ENCODE peak calls at places on chromosome 4, in eight cellular contexts. T is EL, Q is WERI-Rb-1, G is fibroblast of the conjunctiva, I is glutamatergic neuron, Z is Ammon's horn, N is psoas muscle, M is foreskin keratinocyte. V is an unnamed sample.

GRCh38 chr4:119314356-119314755 is 7.6 kb downstream of the FABP2 start:
- DNase-seq in T (peak; percentile 45), Q (peak; percentile 38), G (peak; percentile 31), I (no peak), Z (peak; percentile 63), N (no peak), M (no peak), V (no peak)

GRCh38 chr4:168717852-168718251 is 221.0 kb downstream of the PALLD start:
- DNase-seq in T (no peak), Q (no peak), G (no peak), I (no peak), Z (no peak), N (no peak), M (no peak), V (peak; percentile 34)

GRCh38 chr4:94126669-94127068 is 81.0 kb upstream of the SMARCAD1 start:
- DNase-seq in T (no peak), Q (no peak), G (no peak), I (no peak), Z (peak; percentile 11), N (no peak), M (no peak), V (no peak)

GRCh38 chr4:113474017-113474416 is 287.5 kb downstream of the CAMK2D start:
- DNase-seq in T (peak; percentile 53), Q (no peak), G (peak; percentile 75), I (no peak), Z (no peak), N (no peak), M (peak; percentile 94), V (no peak)

GRCh38 chr4:76764251-76764650 is 133.7 kb downstream of the SOWAHB start:
- DNase-seq in T (peak; percentile 78), Q (no peak), G (no peak), I (no peak), Z (no peak), N (no peak), M (no peak), V (no peak)

GRCh38 chr4:17762705-17763104 is 18.7 kb downstream of the FAM184B start:
- DNase-seq in T (peak; percentile 23), Q (no peak), G (peak; percentile 27), I (no peak), Z (no peak), N (no peak), M (peak; percentile 52), V (no peak)

GRCh38 chr4:7261174-7261573 is 68.8 kb downstream of the SORCS2 start:
- DNase-seq in T (no peak), Q (no peak), G (no peak), I (no peak), Z (no peak), N (no peak), M (no peak), V (no peak)

GRCh38 chr4:87975466-87975865 is at the start of gene SPP1:
- DNase-seq in T (peak; percentile 45), Q (no peak), G (no peak), I (peak; percentile 51), Z (peak; percentile 93), N (no peak), M (no peak), V (no peak)

GRCh38 chr4:80266267-80266901 is at the start of gene FGF5:
- DNase-seq in T (peak; percentile 96), Q (peak; percentile 77), G (peak; percentile 67), I (peak; percentile 68), Z (peak; percentile 8), N (peak; percentile 54), M (peak; percentile 61), V (peak; percentile 56)

GRCh38 chr4:109412805-109413204 is 20.8 kb upstream of the SEC24B start:
- DNase-seq in T (no peak), Q (no peak), G (no peak), I (no peak), Z (no peak), N (no peak), M (no peak), V (no peak)

GRCh38 chr4:161894014-161894413 is 269.8 kb downstream of the FSTL5 start:
- DNase-seq in T (no peak), Q (no peak), G (no peak), I (no peak), Z (no peak), N (no peak), M (peak; percentile 39), V (no peak)

GRCh38 chr4:78483811-78484210 is 67.8 kb upstream of the ANXA3 start:
- DNase-seq in T (no peak), Q (no peak), G (no peak), I (no peak), Z (no peak), N (no peak), M (no peak), V (no peak)

GRCh38 chr4:38610844-38611550 is 53.0 kb upstream of the KLF3 start:
- DNase-seq in T (no peak), Q (no peak), G (no peak), I (no peak), Z (peak; percentile 57), N (no peak), M (no peak), V (peak; percentile 33)

GRCh38 chr4:10346023-10346422 is 111.2 kb downstream of the ZNF518B start:
- DNase-seq in T (peak; percentile 72), Q (no peak), G (no peak), I (no peak), Z (no peak), N (no peak), M (peak; percentile 90), V (no peak)

GRCh38 chr4:75126058-75126457 is 193.1 kb downstream of the PARM1 start:
- DNase-seq in T (no peak), Q (no peak), G (no peak), I (no peak), Z (no peak), N (no peak), M (no peak), V (no peak)

GRCh38 chr4:122481766-122482405 is 25.4 kb upstream of the IL2 start:
- DNase-seq in T (peak; percentile 28), Q (no peak), G (no peak), I (no peak), Z (no peak), N (no peak), M (no peak), V (no peak)

GRCh38 chr4:1872918-1873269 is 1.7 kb downstream of the NSD2 start:
- DNase-seq in T (peak; percentile 84), Q (no peak), G (peak; percentile 31), I (no peak), Z (no peak), N (no peak), M (peak; percentile 55), V (no peak)

GRCh38 chr4:37434469-37434868 is 189.9 kb downstream of the NWD2 start:
- DNase-seq in T (peak; percentile 3), Q (no peak), G (no peak), I (no peak), Z (no peak), N (no peak), M (no peak), V (no peak)

GRCh38 chr4:3246458-3247398 is 2.2 kb upstream of the MSANTD1 start:
- DNase-seq in T (no peak), Q (peak; percentile 55), G (no peak), I (no peak), Z (no peak), N (no peak), M (no peak), V (no peak)

GRCh38 chr4:1497189-1497801 is 91.1 kb upstream of the NKX1-1 start:
- DNase-seq in T (no peak), Q (no peak), G (no peak), I (no peak), Z (no peak), N (no peak), M (no peak), V (no peak)

GRCh38 chr4:149836546-149836945 is 20.9 kb upstream of the IQCM start:
- DNase-seq in T (peak; percentile 52), Q (no peak), G (no peak), I (no peak), Z (no peak), N (no peak), M (no peak), V (no peak)

GRCh38 chr4:180618396-180618795 is 1624.8 kb upstream of the TENM3 start:
- DNase-seq in T (no peak), Q (no peak), G (no peak), I (no peak), Z (no peak), N (no peak), M (no peak), V (no peak)

GRCh38 chr4:56658410-56659003 is 22.6 kb downstream of the HOPX start:
- DNase-seq in T (peak; percentile 23), Q (no peak), G (no peak), I (no peak), Z (no peak), N (no peak), M (peak; percentile 32), V (no peak)

GRCh38 chr4:104905546-104905945 is 241.1 kb upstream of the TET2 start:
- DNase-seq in T (no peak), Q (no peak), G (no peak), I (no peak), Z (no peak), N (no peak), M (no peak), V (no peak)

GRCh38 chr4:121140712-121141111 is 23.4 kb downstream of the TNIP3 start:
- DNase-seq in T (peak; percentile 76), Q (no peak), G (no peak), I (no peak), Z (no peak), N (no peak), M (no peak), V (no peak)

GRCh38 chr4:156654410-156654809 is 317.2 kb downstream of the PDGFC start:
- DNase-seq in T (no peak), Q (no peak), G (no peak), I (no peak), Z (no peak), N (no peak), M (no peak), V (no peak)

GRCh38 chr4:8710416-8710815 is 117.9 kb downstream of the CPZ start:
- DNase-seq in T (no peak), Q (no peak), G (no peak), I (no peak), Z (no peak), N (peak; percentile 26), M (no peak), V (no peak)

GRCh38 chr4:145302725-145303124 is 122.3 kb upstream of the OTUD4 start:
- DNase-seq in T (no peak), Q (no peak), G (no peak), I (no peak), Z (no peak), N (no peak), M (peak; percentile 44), V (no peak)

GRCh38 chr4:153341575-153342090 is 2.9 kb upstream of the MND1 start:
- DNase-seq in T (peak; percentile 57), Q (no peak), G (no peak), I (no peak), Z (no peak), N (no peak), M (no peak), V (no peak)

GRCh38 chr4:24856586-24856985 is 56.3 kb downstream of the CCDC149 start:
- DNase-seq in T (peak; percentile 91), Q (peak; percentile 89), G (no peak), I (peak; percentile 83), Z (no peak), N (no peak), M (no peak), V (no peak)

GRCh38 chr4:107215222-107215621 is 179.1 kb upstream of the DKK2 start:
- DNase-seq in T (no peak), Q (no peak), G (no peak), I (no peak), Z (no peak), N (no peak), M (no peak), V (no peak)

GRCh38 chr4:1767770-1768366 is 25.2 kb upstream of the FGFR3 start:
- DNase-seq in T (peak; percentile 27), Q (peak; percentile 90), G (peak; percentile 10), I (peak; percentile 82), Z (no peak), N (no peak), M (no peak), V (no peak)

GRCh38 chr4:138761638-138762205 is 253.9 kb upstream of the NOCT start:
- DNase-seq in T (peak; percentile 14), Q (no peak), G (no peak), I (no peak), Z (no peak), N (no peak), M (no peak), V (no peak)

GRCh38 chr4:8182858-8183725 is 16.0 kb upstream of the SH3TC1 start:
- DNase-seq in T (peak; percentile 92), Q (no peak), G (peak; percentile 91), I (no peak), Z (no peak), N (peak; percentile 92), M (peak; percentile 94), V (peak; percentile 93)